ENCODE peak calls at places on chromosomes 2 and 18, in eight cellular contexts. N is GOT3; Q is effector CD4-positive, alpha-beta T cell; M is A549; H is breast epithelium; T is neural crest cell; K is left ventricle myocardium inferior; X is HuH-7.5. Z is an unnamed sample.

GRCh38 chr2:169734172-169734847 is 678 bp downstream of the KLHL23 start:
- DNase-seq in N (no peak), Q (no peak), M (no peak), H (no peak), T (peak; percentile 50), K (no peak), X (peak; percentile 43), Z (no peak)

GRCh38 chr2:164697688-164698290 is 76.5 kb upstream of the GRB14 start:
- DNase-seq in N (no peak), Q (no peak), M (peak; percentile 51), H (no peak), T (no peak), K (no peak), X (no peak), Z (peak; percentile 41)

GRCh38 chr2:65620524-65620923 is 188.1 kb upstream of the SPRED2 start:
- DNase-seq in N (no peak), Q (no peak), M (no peak), H (no peak), T (no peak), K (no peak), X (no peak), Z (no peak)

GRCh38 chr2:200810967-200811335 is 759 bp upstream of the BZW1 start:
- DNase-seq in N (no peak), Q (no peak), M (no peak), H (no peak), T (no peak), K (no peak), X (no peak), Z (no peak)

GRCh38 chr2:55965966-55966365 is 42.4 kb upstream of the EFEMP1 start:
- DNase-seq in N (no peak), Q (no peak), M (no peak), H (no peak), T (no peak), K (no peak), X (no peak), Z (no peak)

GRCh38 chr18:70420151-70420898 is 131.5 kb downstream of the SOCS6 start:
- DNase-seq in N (no peak), Q (no peak), M (peak; percentile 66), H (no peak), T (no peak), K (no peak), X (no peak), Z (no peak)

GRCh38 chr18:23837591-23837990 is 148.3 kb downstream of the LAMA3 start:
- DNase-seq in N (no peak), Q (no peak), M (no peak), H (no peak), T (no peak), K (peak; percentile 31), X (no peak), Z (peak; percentile 49)

GRCh38 chr2:65366595-65367125 is 65.7 kb downstream of the SPRED2 start:
- DNase-seq in N (no peak), Q (no peak), M (peak; percentile 93), H (no peak), T (no peak), K (no peak), X (no peak), Z (peak; percentile 89)

GRCh38 chr2:47819834-47820233 is 36.9 kb downstream of the MSH6 start:
- DNase-seq in N (no peak), Q (no peak), M (no peak), H (no peak), T (no peak), K (no peak), X (no peak), Z (no peak)

GRCh38 chr2:118032169-118033013 is 18.5 kb upstream of the CCDC93 start:
- DNase-seq in N (no peak), Q (peak; percentile 30), M (peak; percentile 34), H (no peak), T (peak; percentile 37), K (no peak), X (peak; percentile 27), Z (peak; percentile 39)

Z was measured in RCC 7860.